ENCODE peak calls at places on chromosomes 11 and 22, in six cellular contexts. A is fibroblast of lung, M is GM12878, D is neuronal stem cell, G is neural progenitor cell, N is GM23338. B is an unnamed sample.

GRCh38 chr11:8671651-8672062 is 10.8 kb downstream of the TRIM66 start:
- DNase-seq in A (peak), M (no peak), D (no peak), G (peak), N (no peak), B (no peak)

GRCh38 chr11:126194121-126194543 is 17.3 kb downstream of the RPUSD4 start:
- DNase-seq in A (peak), M (no peak), D (peak), G (peak), N (peak), B (peak)

GRCh38 chr22:45962756-45963155 is 14.2 kb downstream of the WNT7B start:
- DNase-seq in A (peak), M (no peak), D (no peak), G (no peak), N (no peak), B (no peak)

GRCh38 chr11:3613998-3614741 is 27.6 kb downstream of the ART5 start:
- DNase-seq in A (no peak), M (no peak), D (no peak), G (no peak), N (no peak), B (no peak)

GRCh38 chr22:27811778-27812177 is 10.2 kb upstream of the MN1 start:
- DNase-seq in A (no peak), M (no peak), D (no peak), G (no peak), N (no peak), B (no peak)

GRCh38 chr22:35651085-35651484 is 2.8 kb downstream of the APOL6 start:
- DNase-seq in A (no peak), M (no peak), D (no peak), G (no peak), N (no peak), B (no peak)

GRCh38 chr11:79439893-79440450 is 858 bp downstream of the TENM4 start:
- DNase-seq in A (no peak), M (no peak), D (peak), G (peak), N (peak), B (no peak)

GRCh38 chr22:50286275-50286674 is 16.1 kb upstream of the MAPK11 start:
- DNase-seq in A (no peak), M (no peak), D (no peak), G (no peak), N (no peak), B (no peak)

GRCh38 chr11:69443138-69443967 is 38.1 kb upstream of the LINC01488 start:
- DNase-seq in A (peak), M (peak), D (peak), G (peak), N (peak), B (peak)

GRCh38 chr11:71304045-71304444 is 51.7 kb upstream of the SHANK2 start:
- DNase-seq in A (no peak), M (no peak), D (no peak), G (no peak), N (no peak), B (no peak)

GRCh38 chr11:96143016-96143670 is 199.9 kb downstream of the MAML2 start:
- DNase-seq in A (peak), M (no peak), D (peak), G (peak), N (no peak), B (no peak)

GRCh38 chr11:62466444-62466843 is 47.6 kb downstream of the SCGB1A1 start:
- DNase-seq in A (no peak), M (no peak), D (no peak), G (no peak), N (no peak), B (no peak)

GRCh38 chr22:47452184-47452583 is 689.7 kb downstream of the TBC1D22A start:
- DNase-seq in A (no peak), M (no peak), D (no peak), G (no peak), N (peak), B (no peak)

GRCh38 chr11:2888266-2888968 is 2.8 kb upstream of the CDKN1C start:
- DNase-seq in A (peak), M (no peak), D (peak), G (peak), N (peak), B (peak)

GRCh38 chr11:101618691-101619090 is 34.9 kb upstream of the TRPC6 start:
- DNase-seq in A (peak), M (no peak), D (no peak), G (no peak), N (no peak), B (peak)

GRCh38 chr11:109696191-109696897 is 274.4 kb downstream of the C11orf87 start:
- DNase-seq in A (peak), M (no peak), D (no peak), G (no peak), N (no peak), B (peak)

GRCh38 chr11:68643576-68643975 is 40.8 kb upstream of the GAL start:
- DNase-seq in A (peak), M (no peak), D (no peak), G (no peak), N (no peak), B (no peak)

GRCh38 chr11:94732617-94733292 is 35.4 kb upstream of the AMOTL1 start:
- DNase-seq in A (peak), M (no peak), D (no peak), G (no peak), N (no peak), B (peak)

GRCh38 chr22:37351268-37351667 is 69.0 kb downstream of the CYTH4 start:
- DNase-seq in A (no peak), M (no peak), D (no peak), G (no peak), N (no peak), B (no peak)

GRCh38 chr22:45504703-45505341 is 2.1 kb downstream of the FBLN1 start:
- DNase-seq in A (peak), M (no peak), D (peak), G (peak), N (peak), B (peak)

GRCh38 chr22:40939202-40939601 is 12.0 kb upstream of the RBX1 start:
- DNase-seq in A (no peak), M (no peak), D (no peak), G (no peak), N (no peak), B (no peak)

GRCh38 chr11:47395225-47396048 is 13.0 kb upstream of the SLC39A13 start:
- DNase-seq in A (no peak), M (no peak), D (no peak), G (no peak), N (no peak), B (no peak)
- H2AFZ ChIP-seq in A (peak), M (peak), D (peak), G (no peak), N (peak), B (no peak)

GRCh38 chr22:30694171-30694637 is 470 bp upstream of the OSBP2 start:
- DNase-seq in A (peak), M (no peak), D (peak), G (peak), N (peak), B (peak)
- H2AFZ ChIP-seq in A (peak), M (peak), D (peak), G (peak), N (peak), B (peak)

DNA sequence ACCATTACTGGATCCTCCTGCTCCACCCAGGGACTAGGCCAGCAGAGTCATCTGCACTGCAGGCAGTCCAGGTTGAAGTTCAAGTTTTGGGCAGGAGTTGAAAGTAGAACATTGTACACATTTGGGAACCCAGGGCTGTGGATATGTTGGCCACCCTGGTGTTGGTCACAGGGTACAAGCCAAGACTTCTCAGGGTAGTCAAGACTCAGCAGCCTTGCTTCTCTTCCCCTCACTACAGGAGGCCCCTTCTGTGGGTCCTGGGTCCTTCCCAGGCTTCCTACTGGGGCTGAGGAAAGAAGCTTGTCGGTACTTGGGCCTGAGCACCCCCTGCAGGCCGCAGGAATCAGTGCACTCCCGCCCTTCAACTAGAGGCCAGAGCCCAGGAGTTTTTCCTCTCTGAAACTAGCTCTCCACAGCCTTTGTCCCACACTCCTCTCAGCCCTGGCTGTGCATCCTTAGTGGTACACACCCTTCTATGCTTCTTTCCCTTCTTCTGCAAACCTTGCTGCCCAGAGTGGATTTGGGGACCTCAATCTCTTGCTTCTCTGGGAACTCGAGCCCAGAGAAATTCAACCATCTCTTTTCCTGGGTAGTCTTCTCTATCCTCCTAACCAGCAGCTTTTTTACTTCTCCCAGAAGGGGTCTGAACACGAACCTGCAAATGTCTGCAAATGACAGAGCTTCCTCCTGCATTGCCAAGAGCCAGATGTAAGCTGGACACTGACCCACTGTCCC is 2.6 kb upstream of the HPX start:
- DNase-seq in A (peak), M (no peak), D (peak), G (peak), N (peak), B (peak)
- H2AFZ ChIP-seq in A (no peak), M (no peak), D (no peak), G (peak), N (peak), B (no peak)

GRCh38 chr22:30175743-30176288 is 70.7 kb downstream of the LIF start:
- DNase-seq in A (no peak), M (no peak), D (no peak), G (no peak), N (no peak), B (no peak)
- H2AFZ ChIP-seq in A (peak), M (no peak), D (peak), G (peak), N (peak), B (no peak)

GRCh38 chr11:47431356-47432083 is 5.3 kb upstream of the PSMC3 start:
- DNase-seq in A (no peak), M (no peak), D (no peak), G (no peak), N (no peak), B (no peak)

GRCh38 chr11:47430524-47430923 is 4.3 kb upstream of the PSMC3 start:
- DNase-seq in A (no peak), M (no peak), D (no peak), G (no peak), N (no peak), B (no peak)

GRCh38 chr11:47426062-47426956 is at the start of gene PSMC3:
- DNase-seq in A (peak), M (peak), D (peak), G (peak), N (peak), B (peak)

DNA sequence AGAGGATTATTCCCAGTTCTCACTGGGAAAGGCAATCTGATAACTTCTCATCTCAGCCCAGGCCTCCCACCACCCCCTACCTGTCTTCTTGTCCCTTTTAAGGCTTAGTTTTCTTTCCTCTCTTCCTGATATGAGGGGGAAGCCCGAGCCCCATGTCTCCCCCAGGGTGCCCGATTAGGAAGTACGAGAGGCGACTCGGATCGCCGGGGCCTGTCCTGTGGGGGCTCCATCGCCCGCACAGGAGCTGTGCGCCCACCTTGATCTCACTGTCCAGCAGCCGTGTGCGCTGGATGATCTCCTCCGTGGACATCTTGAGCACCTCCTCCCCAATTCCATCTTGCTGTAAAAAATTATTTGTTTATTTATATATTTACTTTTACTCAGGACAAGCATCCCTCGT is 628 bp downstream of the PSMC3 start:
- DNase-seq in A (no peak), M (no peak), D (no peak), G (peak), N (no peak), B (no peak)
- H2AFZ ChIP-seq in A (no peak), M (peak), D (peak), G (peak), N (peak), B (no peak)

GRCh38 chr22:20205464-20205963 is 54.7 kb upstream of the CCDC188 start:
- DNase-seq in A (no peak), M (no peak), D (no peak), G (no peak), N (no peak), B (no peak)

GRCh38 chr22:20204281-20204680 is 53.4 kb upstream of the CCDC188 start:
- DNase-seq in A (no peak), M (no peak), D (no peak), G (no peak), N (no peak), B (no peak)

GRCh38 chr22:20204821-20205220 is 54.0 kb upstream of the CCDC188 start:
- DNase-seq in A (no peak), M (no peak), D (no peak), G (no peak), N (no peak), B (no peak)

GRCh38 chr22:20201837-20202392 is 51.1 kb upstream of the CCDC188 start:
- DNase-seq in A (no peak), M (no peak), D (no peak), G (no peak), N (no peak), B (no peak)

GRCh38 chr22:20203142-20204099 is 52.6 kb upstream of the CCDC188 start:
- DNase-seq in A (peak), M (no peak), D (peak), G (peak), N (peak), B (peak)
- H2AFZ ChIP-seq in A (peak), M (no peak), D (peak), G (no peak), N (peak), B (no peak)

GRCh38 chr11:75087319-75088055 is 9.2 kb downstream of the OR2AT4 start:
- DNase-seq in A (no peak), M (no peak), D (no peak), G (no peak), N (peak), B (peak)
- H2AFZ ChIP-seq in A (no peak), M (no peak), D (no peak), G (no peak), N (no peak), B (no peak)

GRCh38 chr22:42697542-42698013 is 23.1 kb downstream of the A4GALT start:
- DNase-seq in A (peak), M (no peak), D (no peak), G (no peak), N (no peak), B (peak)
- H2AFZ ChIP-seq in A (no peak), M (no peak), D (no peak), G (no peak), N (no peak), B (no peak)

B was measured in mesenchymal stem cell.